ENCODE peak calls at places on chromosome 22, in seven cellular contexts. F, C, L, N, A, K and G are unnamed samples.

GRCh38 chr22:39216143-39216490 is 28.7 kb downstream of the PDGFB start:
- DNase-seq in L (no peak), F (no peak), C (no peak), A (no peak), N (no peak), K (no peak), G (no peak)

GRCh38 chr22:49717322-49717919 is 110.3 kb downstream of the BRD1 start:
- DNase-seq in C (no peak), L (no peak), N (no peak), K (no peak), F (no peak), A (no peak), G (no peak)

GRCh38 chr22:38609371-38609770 is 39.4 kb upstream of the DMC1 start:
- DNase-seq in A (no peak), F (no peak), L (no peak), C (no peak), N (no peak), K (no peak), G (no peak)

GRCh38 chr22:30866811-30867271 is 101.7 kb downstream of the MORC2 start:
- DNase-seq in F (no peak), C (peak; percentile 10), A (no peak), N (no peak), L (no peak), K (no peak), G (no peak)

GRCh38 chr22:23790819-23791736 is 4.3 kb downstream of the SMARCB1 start:
- DNase-seq in A (no peak), K (peak; percentile 78), L (no peak), C (no peak), F (no peak), N (no peak), G (peak; percentile 80)

GRCh38 chr22:20490183-20490940 is 5.2 kb downstream of the KLHL22 start:
- DNase-seq in F (no peak), K (no peak), N (no peak), C (no peak), L (no peak), A (no peak), G (no peak)

GRCh38 chr22:32534252-32535215 is 59.9 kb downstream of the FBXO7 start:
- DNase-seq in K (no peak), L (no peak), F (no peak), N (no peak), A (no peak), C (no peak), G (no peak)

GRCh38 chr22:28171135-28171534 is 252.1 kb upstream of the PITPNB start:
- DNase-seq in N (no peak), F (no peak), K (peak; percentile 14), L (no peak), C (no peak), A (no peak), G (no peak)

GRCh38 chr22:38921126-38921525 is 36.3 kb upstream of the APOBEC3A start:
- DNase-seq in F (no peak), A (no peak), L (no peak), N (no peak), K (no peak), C (no peak), G (no peak)

GRCh38 chr22:19965771-19966709 is 24.4 kb upstream of the TXNRD2 start:
- DNase-seq in N (no peak), F (no peak), K (no peak), L (no peak), A (no peak), C (no peak), G (no peak)

GRCh38 chr22:49292909-49293308 is 534.8 kb downstream of the BRD1 start:
- DNase-seq in A (no peak), N (no peak), K (no peak), F (no peak), C (no peak), L (no peak), G (no peak)

GRCh38 chr22:26642465-26643367 is 14.7 kb upstream of the MIAT start:
- DNase-seq in A (peak; percentile 28), K (no peak), C (peak; percentile 78), F (peak; percentile 85), N (no peak), L (no peak), G (no peak)

GRCh38 chr22:49966716-49967332 is 6.3 kb downstream of the PIM3 start:
- DNase-seq in A (no peak), C (peak; percentile 52), K (peak; percentile 67), L (no peak), F (peak; percentile 2), N (no peak), G (no peak)

GRCh38 chr22:19181786-19182471 is 3.4 kb upstream of the SLC25A1 start:
- DNase-seq in C (no peak), L (no peak), N (no peak), F (no peak), A (no peak), K (no peak), G (no peak)

GRCh38 chr22:28600546-28601143 is 79.0 kb downstream of the TTC28 start:
- DNase-seq in C (no peak), A (peak; percentile 42), L (no peak), K (peak; percentile 82), N (peak; percentile 11), F (no peak), G (no peak)

GRCh38 chr22:46070722-46071450 is 79.4 kb upstream of the PPARA start:
- DNase-seq in A (peak; percentile 53), L (peak; percentile 88), F (peak; percentile 59), N (no peak), C (peak; percentile 67), K (peak; percentile 59), G (peak; percentile 46)

GRCh38 chr22:38786631-38787030 is 7.3 kb downstream of the DNAL4 start:
- DNase-seq in C (no peak), K (no peak), F (no peak), N (no peak), A (no peak), L (no peak), G (no peak)

GRCh38 chr22:27512283-27512761 is 289.2 kb downstream of the MN1 start:
- DNase-seq in K (peak; percentile 92), F (no peak), A (no peak), L (no peak), N (no peak), C (no peak), G (no peak)

GRCh38 chr22:25923952-25924351 is 182.0 kb downstream of the MYO18B start:
- DNase-seq in C (no peak), A (no peak), L (no peak), K (no peak), N (no peak), F (no peak), G (no peak)

GRCh38 chr22:25666308-25666707 is 75.7 kb upstream of the MYO18B start:
- DNase-seq in L (no peak), A (no peak), K (peak; percentile 55), N (no peak), C (no peak), F (no peak), G (no peak)

GRCh38 chr22:44620129-44620840 is 81.7 kb upstream of the PRR5 start:
- DNase-seq in K (peak; percentile 55), N (peak; percentile 89), A (peak; percentile 90), L (peak; percentile 31), C (peak; percentile 81), F (peak; percentile 72), G (no peak)

GRCh38 chr22:49152146-49152929 is 675.3 kb downstream of the BRD1 start:
- DNase-seq in A (no peak), F (no peak), L (no peak), N (peak; percentile 54), C (no peak), K (no peak), G (no peak)

GRCh38 chr22:33023119-33023827 is 34.9 kb downstream of the SYN3 start:
- DNase-seq in F (no peak), N (no peak), A (no peak), C (no peak), L (no peak), K (no peak), G (no peak)

GRCh38 chr22:28243539-28243938 is 324.5 kb upstream of the PITPNB start:
- DNase-seq in N (no peak), F (no peak), A (no peak), L (no peak), C (no peak), K (peak; percentile 23), G (no peak)

GRCh38 chr22:44192098-44192810 is 11.5 kb downstream of the PARVG start:
- DNase-seq in F (peak; percentile 31), A (peak; percentile 1), C (peak; percentile 53), K (peak; percentile 7), L (no peak), N (no peak), G (no peak)

GRCh38 chr22:17931400-17931825 is 92.9 kb downstream of the MICAL3 start:
- DNase-seq in N (no peak), A (no peak), C (no peak), K (no peak), L (no peak), F (no peak), G (no peak)

GRCh38 chr22:50621491-50621880 is 6.5 kb downstream of the ARSA start:
- DNase-seq in K (no peak), L (no peak), C (peak; percentile 58), N (no peak), F (peak; percentile 61), A (peak; percentile 48), G (no peak)

GRCh38 chr22:22400099-22400498 is 108.4 kb downstream of the ZNF280B start:
- DNase-seq in A (no peak), K (no peak), N (no peak), L (no peak), C (no peak), F (no peak), G (no peak)

GRCh38 chr22:42313804-42314581 is 43.5 kb upstream of the TCF20 start:
- DNase-seq in N (peak; percentile 45), A (peak; percentile 52), C (peak; percentile 53), K (peak; percentile 51), L (peak; percentile 20), F (no peak), G (no peak)

GRCh38 chr22:39311592-39312400 is 7.6 kb downstream of the RPL3 start:
- DNase-seq in N (no peak), C (no peak), L (no peak), F (no peak), A (no peak), K (no peak), G (no peak)

GRCh38 chr22:38110008-38110862 is at the start of gene BAIAP2L2:
- DNase-seq in C (no peak), K (no peak), N (no peak), A (no peak), L (no peak), F (no peak), G (no peak)

GRCh38 chr22:22920910-22921550 is 33.4 kb downstream of the IGLL5 start:
- DNase-seq in A (no peak), K (no peak), L (no peak), F (no peak), C (no peak), N (no peak), G (no peak)

GRCh38 chr22:24521791-24522245 is 26.7 kb downstream of the UPB1 start:
- DNase-seq in F (peak; percentile 24), K (peak; percentile 52), L (no peak), A (peak; percentile 79), N (peak; percentile 29), C (peak; percentile 29), G (no peak)

GRCh38 chr22:44782286-44782830 is 30.0 kb downstream of the ARHGAP8 start:
- DNase-seq in L (no peak), C (no peak), K (peak; percentile 24), F (no peak), A (no peak), N (no peak), G (no peak)

GRCh38 chr22:39983346-39983745 is 11.4 kb upstream of the FAM83F start:
- DNase-seq in K (no peak), N (no peak), F (no peak), C (no peak), A (no peak), L (no peak), G (no peak)

GRCh38 chr22:49827853-49828598 is at the start of gene BRD1:
- DNase-seq in K (peak; percentile 56), F (peak; percentile 65), N (peak; percentile 37), C (peak; percentile 73), A (no peak), L (no peak), G (no peak)